ENCODE peak calls at places on chromosomes 4 and X, in four cellular contexts. M is naive thymus-derived CD4-positive, alpha-beta T cell; R is A673; S is astrocyte. Y is an unnamed sample.

GRCh38 chr4:56424697-56425514 is 10.5 kb downstream of the PPAT start:
- DNase-seq in R (peak; percentile 29), M (no peak), S (no peak), Y (no peak)

GRCh38 chrX:72045552-72046277 is 86.0 kb downstream of the RTL5 start:
- DNase-seq in S (peak; percentile 52), R (peak; percentile 19), M (no peak), Y (no peak)

GRCh38 chr4:107896158-107896645 is 35.1 kb upstream of the CYP2U1 start:
- DNase-seq in M (no peak), R (no peak), S (peak; percentile 100), Y (no peak)

GRCh38 chr4:171646984-171647383 is 166.2 kb upstream of the GALNTL6 start:
- DNase-seq in R (no peak), S (no peak), M (no peak), Y (no peak)

GRCh38 chrX:134172588-134173259 is 64.3 kb upstream of the CCDC160 start:
- DNase-seq in S (no peak), M (peak; percentile 51), R (peak; percentile 17), Y (peak; percentile 66)

GRCh38 chrX:39736219-39737211 is 361.2 kb downstream of the BCOR start:
- DNase-seq in M (no peak), R (no peak), S (peak; percentile 81), Y (peak; percentile 80)

GRCh38 chr4:828641-829271 is 2.8 kb upstream of the CPLX1 start:
- DNase-seq in R (no peak), S (no peak), M (no peak), Y (peak; percentile 70)

GRCh38 chr4:180923476-180923875 is 1319.7 kb upstream of the TENM3 start:
- DNase-seq in R (no peak), S (peak; percentile 80), M (no peak), Y (no peak)

GRCh38 chrX:71542411-71542810 is 9.5 kb downstream of the OGT start:
- DNase-seq in R (peak; percentile 15), S (peak; percentile 51), M (no peak), Y (no peak)

GRCh38 chr4:146062325-146062715 is 113.2 kb upstream of the LSM6 start:
- DNase-seq in M (no peak), R (no peak), S (no peak), Y (no peak)

GRCh38 chr4:169351860-169352259 is 81.1 kb upstream of the SH3RF1 start:
- DNase-seq in R (no peak), S (peak; percentile 96), M (no peak), Y (no peak)

GRCh38 chr4:93646225-93646930 is 182.2 kb upstream of the ATOH1 start:
- DNase-seq in M (no peak), S (no peak), R (no peak), Y (no peak)

GRCh38 chr4:80305466-80305865 is 30.1 kb upstream of the CFAP299 start:
- DNase-seq in S (peak; percentile 83), M (no peak), R (no peak), Y (no peak)

GRCh38 chr4:4859010-4859798 is at the start of gene MSX1:
- DNase-seq in M (no peak), R (peak; percentile 90), S (peak; percentile 67), Y (peak; percentile 79)

GRCh38 chr4:77785669-77786068 is 33.5 kb downstream of the CNOT6L start:
- DNase-seq in S (no peak), R (no peak), M (no peak), Y (no peak)

GRCh38 chrX:134026732-134027311 is 41.4 kb upstream of the GPC3 start:
- DNase-seq in R (peak; percentile 62), S (peak; percentile 1), M (peak; percentile 24), Y (peak; percentile 64)

GRCh38 chrX:41621236-41621651 is 67.5 kb upstream of the GPR34 start:
- DNase-seq in S (peak; percentile 48), M (no peak), R (no peak), Y (peak; percentile 10)

GRCh38 chr4:26058537-26058936 is 144.5 kb downstream of the SMIM20 start:
- DNase-seq in M (peak; percentile 37), R (no peak), S (no peak), Y (peak; percentile 46)

GRCh38 chr4:132108784-132109183 is 1040.3 kb upstream of the PCDH10 start:
- DNase-seq in R (no peak), S (peak; percentile 66), M (no peak), Y (no peak)

GRCh38 chr4:107552306-107552705 is 167.7 kb downstream of the PAPSS1 start:
- DNase-seq in M (no peak), S (no peak), R (no peak), Y (no peak)

GRCh38 chrX:42093756-42094155 is 170.4 kb upstream of the CASK start:
- DNase-seq in M (no peak), S (peak; percentile 13), R (no peak), Y (no peak)

GRCh38 chr4:46503739-46504138 is 113.8 kb upstream of the GABRA2 start:
- DNase-seq in R (peak; percentile 5), M (no peak), S (no peak), Y (no peak)

GRCh38 chr4:68904786-68905185 is 46.8 kb downstream of the UGT2A3 start:
- DNase-seq in M (no peak), R (no peak), S (no peak), Y (peak; percentile 56)

GRCh38 chr4:14877246-14878220 is 124.7 kb upstream of the CPEB2 start:
- DNase-seq in R (peak; percentile 61), S (peak; percentile 57), M (no peak), Y (no peak)

GRCh38 chrX:152903589-152903988 is 5.7 kb downstream of the ZNF185 start:
- DNase-seq in M (no peak), S (no peak), R (no peak), Y (peak; percentile 45)

DNA sequence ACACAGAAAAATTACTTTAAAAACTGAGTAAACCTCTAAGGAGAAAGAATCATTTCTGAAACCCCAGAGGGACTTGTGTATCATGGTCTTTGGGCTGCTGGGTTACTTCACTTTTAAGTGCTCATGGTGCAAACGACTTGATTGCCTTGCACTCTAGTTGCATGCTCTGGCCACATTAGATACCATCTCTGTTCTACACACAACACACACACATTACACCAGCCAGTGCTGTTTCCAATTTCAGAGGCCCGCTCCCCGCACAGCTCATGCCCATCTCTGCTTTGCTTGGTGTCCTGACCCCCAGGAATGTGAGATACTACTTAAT is 2.1 kb downstream of the PPP3CA start:
- DNase-seq in M (no peak), S (no peak), R (peak; percentile 50), Y (no peak)
- H3K27ac ChIP-seq in M (peak overlapping the region; percentile 72), S (peak overlapping the region; percentile 46), R (peak overlapping the region; percentile 91), Y (no peak overlapping the region)

GRCh38 chr4:184895012-184895795 is 69.4 kb upstream of the ACSL1 start:
- DNase-seq in S (no peak), R (no peak), M (no peak), Y (no peak)

GRCh38 chr4:184891765-184892164 is 66.0 kb upstream of the ACSL1 start:
- DNase-seq in M (no peak), R (no peak), S (no peak), Y (no peak)

GRCh38 chr4:184896868-184897715 is 71.3 kb upstream of the ACSL1 start:
- DNase-seq in M (no peak), R (no peak), S (no peak), Y (no peak)

GRCh38 chr4:184892999-184893398 is 67.2 kb upstream of the ACSL1 start:
- DNase-seq in S (no peak), R (no peak), M (no peak), Y (no peak)

GRCh38 chr4:184893836-184894571 is 68.2 kb upstream of the ACSL1 start:
- DNase-seq in S (no peak), R (no peak), M (no peak), Y (no peak)
- H3K4me1 ChIP-seq in S (no peaks in the 10 kb centered on the region), R (peaks cover 13% of the 10 kb centered on the region), M (no peaks in the 10 kb centered on the region), Y (no peaks in the 10 kb centered on the region)

GRCh38 chrX:19195243-19195610 is 73.0 kb upstream of the ADGRG2 start:
- DNase-seq in S (no peak), R (no peak), M (no peak), Y (no peak)
- H3K4me3 ChIP-seq in S (no peak overlapping the region), R (no peak overlapping the region), M (no peak overlapping the region), Y (no peak overlapping the region)

GRCh38 chrX:78514852-78515251 is 144.3 kb downstream of the RTL3 start:
- DNase-seq in S (peak; percentile 4), M (no peak), R (no peak), Y (no peak)
- H3K27ac ChIP-seq in S (no peak overlapping the region), M (peak overlapping the region; percentile 20), R (no peak overlapping the region), Y (no peak overlapping the region)

GRCh38 chr4:8865681-8866310 is 5.8 kb downstream of the HMX1 start:
- DNase-seq in R (no peak), M (no peak), S (no peak), Y (no peak)
- H3K4me1 ChIP-seq in R (no peaks in the 10 kb centered on the region), M (no peaks in the 10 kb centered on the region), S (no peaks in the 10 kb centered on the region), Y (no peaks in the 10 kb centered on the region)

GRCh38 chrX:69501433-69501832 is 2.7 kb upstream of the NALF2 start:
- DNase-seq in M (no peak), R (peak; percentile 52), S (no peak), Y (no peak)

GRCh38 chrX:69505772-69506616 is 1.9 kb downstream of the NALF2 start:
- DNase-seq in M (no peak), R (no peak), S (no peak), Y (no peak)

GRCh38 chrX:69503835-69504625 is at the start of gene NALF2:
- DNase-seq in M (peak; percentile 39), S (peak; percentile 5), R (peak; percentile 43), Y (peak; percentile 74)

GRCh38 chrX:69504626-69505612 is 793 bp downstream of the NALF2 start:
- DNase-seq in S (no peak), M (no peak), R (no peak), Y (no peak)

GRCh38 chrX:69503228-69503834 is 795 bp upstream of the NALF2 start:
- DNase-seq in S (no peak), R (peak; percentile 49), M (no peak), Y (no peak)
- H3K4me3 ChIP-seq in S (no peak overlapping the region), R (peak overlapping the region; percentile 49), M (no peak overlapping the region), Y (peak overlapping the region; percentile 31)

GRCh38 chr4:7911044-7911578 is 28.6 kb downstream of the AFAP1 start:
- DNase-seq in R (no peak), S (peak; percentile 91), M (no peak), Y (no peak)
- H3K27ac ChIP-seq in R (peak overlapping the region; percentile 6), S (peak overlapping the region; percentile 94), M (no peak overlapping the region), Y (no peak overlapping the region)

GRCh38 chrX:116243039-116243438 is 72.5 kb downstream of the AGTR2 start:
- DNase-seq in S (no peak), R (no peak), M (no peak), Y (no peak)
- H3K4me1 ChIP-seq in S (peaks cover 7% of the 10 kb centered on the region), R (no peaks in the 10 kb centered on the region), M (no peaks in the 10 kb centered on the region), Y (no peaks in the 10 kb centered on the region)

Y was measured in pancreas.